ENCODE peak calls at places on chromosomes 4 and X, in four cellular contexts. One of them, this sample, is unnamed.
A peak's percentile ranks its signal among the peaks of the same experiment; 100 is the strongest.

GRCh38 chr4:144582105-144582850 is 63.7 kb upstream of the HHIP start:
- DNase-seq in ovary: no peak
- DNase-seq in IMR-90: peak; percentile 45
- DNase-seq in DND-41: no peak
- DNase-seq in this sample: no peak

GRCh38 chrX:22313757-22314156 is 41.0 kb downstream of the CBLL2 start:
- DNase-seq in DND-41: no peak
- DNase-seq in ovary: no peak
- DNase-seq in IMR-90: no peak
- DNase-seq in this sample: no peak

GRCh38 chr4:55838356-55838755 is 15.1 kb upstream of the EXOC1 start:
- DNase-seq in IMR-90: peak; percentile 5
- DNase-seq in DND-41: no peak
- DNase-seq in ovary: no peak
- DNase-seq in this sample: no peak

GRCh38 chrX:70762285-70762684 is 146.2 kb downstream of the TEX11 start:
- DNase-seq in IMR-90: no peak
- DNase-seq in DND-41: no peak
- DNase-seq in ovary: no peak
- DNase-seq in this sample: no peak

GRCh38 chr4:8261851-8262535 is 7.6 kb upstream of the HTRA3 start:
- DNase-seq in IMR-90: peak; percentile 25
- DNase-seq in ovary: no peak
- DNase-seq in DND-41: no peak
- DNase-seq in this sample: no peak

GRCh38 chr4:136557396-136557795 is 974.9 kb downstream of the PCDH18 start:
- DNase-seq in DND-41: no peak
- DNase-seq in IMR-90: no peak
- DNase-seq in ovary: no peak
- DNase-seq in this sample: no peak

GRCh38 chrX:124401696-124402095 is 55.3 kb downstream of the SH2D1A start:
- DNase-seq in DND-41: no peak
- DNase-seq in ovary: no peak
- DNase-seq in IMR-90: no peak
- DNase-seq in this sample: no peak

GRCh38 chr4:151624606-151625565 is 135.9 kb downstream of the GATB start:
- DNase-seq in DND-41: no peak
- DNase-seq in IMR-90: no peak
- DNase-seq in ovary: peak; percentile 71
- DNase-seq in this sample: no peak

GRCh38 chrX:97238632-97239031 is 354.9 kb downstream of the RPA4 start:
- DNase-seq in DND-41: no peak
- DNase-seq in ovary: no peak
- DNase-seq in IMR-90: peak; percentile 55
- DNase-seq in this sample: no peak

GRCh38 chrX:111511477-111511876 is at the start of gene SERTM2:
- DNase-seq in IMR-90: peak; percentile 4
- DNase-seq in ovary: no peak
- DNase-seq in DND-41: no peak
- DNase-seq in this sample: no peak

GRCh38 chrX:38649227-38649626 is 87.9 kb downstream of the TSPAN7 start:
- DNase-seq in DND-41: no peak
- DNase-seq in ovary: no peak
- DNase-seq in IMR-90: no peak
- DNase-seq in this sample: no peak

GRCh38 chr4:174207370-174207769 is 76.1 kb downstream of the FBXO8 start:
- DNase-seq in IMR-90: peak; percentile 9
- DNase-seq in DND-41: no peak
- DNase-seq in ovary: no peak
- DNase-seq in this sample: no peak

GRCh38 chr4:164748375-164748774 is 5.6 kb upstream of the SMIM31 start:
- DNase-seq in IMR-90: peak; percentile 19
- DNase-seq in DND-41: no peak
- DNase-seq in ovary: no peak
- DNase-seq in this sample: no peak

DNA sequence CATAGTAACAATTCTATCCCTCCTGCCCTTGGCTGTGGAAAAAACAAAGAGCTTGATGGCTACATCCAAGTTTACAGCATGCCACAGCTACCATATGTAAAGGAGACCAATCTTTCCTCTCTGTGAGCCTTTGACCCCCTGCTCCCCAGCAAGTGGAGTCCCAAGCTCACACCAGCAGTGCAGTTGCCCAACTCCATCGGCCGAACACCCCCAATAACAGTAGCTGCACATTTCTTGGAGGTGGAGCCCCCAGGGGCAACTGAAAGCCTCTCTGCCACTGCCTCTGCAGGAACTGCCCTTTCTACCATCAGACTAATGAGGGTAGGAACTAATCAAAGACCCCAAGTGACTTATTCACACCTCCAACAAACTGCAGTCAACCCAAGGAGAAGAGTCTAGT is 81.0 kb upstream of the TCEAL2 start:
- DNase-seq in IMR-90: no peak
- DNase-seq in DND-41: no peak
- DNase-seq in ovary: no peak
- DNase-seq in this sample: no peak
- TF ChIP-seq CTCF in IMR-90: no peak
- TF ChIP-seq CTCF in DND-41: no peak
- TF ChIP-seq CTCF in ovary: no peak
- TF ChIP-seq CTCF in this sample: no peak

GRCh38 chr4:169198167-169198566 is 72.6 kb downstream of the SH3RF1 start:
- DNase-seq in IMR-90: no peak
- DNase-seq in DND-41: no peak
- DNase-seq in ovary: no peak
- DNase-seq in this sample: no peak

GRCh38 chr4:169199184-169199583 is 71.6 kb downstream of the SH3RF1 start:
- DNase-seq in IMR-90: no peak
- DNase-seq in ovary: no peak
- DNase-seq in DND-41: no peak
- DNase-seq in this sample: no peak

GRCh38 chr4:169201144-169202124 is 69.3 kb downstream of the SH3RF1 start:
- DNase-seq in IMR-90: no peak
- DNase-seq in DND-41: no peak
- DNase-seq in ovary: no peak
- DNase-seq in this sample: no peak

GRCh38 chr4:169202143-169202699 is 68.5 kb downstream of the SH3RF1 start:
- DNase-seq in IMR-90: no peak
- DNase-seq in ovary: no peak
- DNase-seq in DND-41: no peak
- DNase-seq in this sample: no peak

DNA sequence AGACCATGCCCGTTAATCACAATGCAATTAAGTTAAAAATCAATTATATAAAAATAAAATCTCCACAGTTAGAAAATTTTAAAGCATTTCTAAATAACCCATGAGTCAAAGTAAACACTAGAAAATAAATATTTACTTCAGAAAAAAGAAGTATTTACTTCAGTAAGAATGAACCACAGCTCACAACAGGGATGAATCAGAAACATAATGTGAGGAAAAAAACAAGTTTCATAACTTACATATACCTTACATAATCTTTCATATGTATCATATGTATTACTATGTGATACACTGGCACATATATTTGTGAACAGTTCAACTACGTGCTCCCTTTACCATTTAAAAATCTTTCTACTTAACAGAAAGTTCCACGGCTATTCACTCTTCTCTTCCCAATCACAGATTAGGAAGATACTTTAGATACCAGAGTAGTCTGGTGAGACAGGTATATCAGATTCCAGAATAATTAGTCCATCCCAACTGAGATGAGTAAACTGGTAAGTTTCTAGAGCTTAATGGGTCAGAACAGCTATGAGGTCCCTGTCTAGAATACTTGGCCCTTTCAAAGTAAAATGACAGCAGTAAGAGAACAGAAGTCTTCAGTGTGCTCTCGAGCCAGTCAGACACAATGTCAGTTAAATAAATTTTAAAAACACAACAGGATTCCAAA is 70.3 kb downstream of the SH3RF1 start:
- DNase-seq in DND-41: no peak
- DNase-seq in ovary: no peak
- DNase-seq in IMR-90: no peak
- DNase-seq in this sample: no peak
- H3K27ac ChIP-seq in DND-41: no peak overlapping the region
- H3K27ac ChIP-seq in ovary: no peak overlapping the region
- H3K27ac ChIP-seq in IMR-90: no peak overlapping the region
- H3K27ac ChIP-seq in this sample: no peak overlapping the region

DNA sequence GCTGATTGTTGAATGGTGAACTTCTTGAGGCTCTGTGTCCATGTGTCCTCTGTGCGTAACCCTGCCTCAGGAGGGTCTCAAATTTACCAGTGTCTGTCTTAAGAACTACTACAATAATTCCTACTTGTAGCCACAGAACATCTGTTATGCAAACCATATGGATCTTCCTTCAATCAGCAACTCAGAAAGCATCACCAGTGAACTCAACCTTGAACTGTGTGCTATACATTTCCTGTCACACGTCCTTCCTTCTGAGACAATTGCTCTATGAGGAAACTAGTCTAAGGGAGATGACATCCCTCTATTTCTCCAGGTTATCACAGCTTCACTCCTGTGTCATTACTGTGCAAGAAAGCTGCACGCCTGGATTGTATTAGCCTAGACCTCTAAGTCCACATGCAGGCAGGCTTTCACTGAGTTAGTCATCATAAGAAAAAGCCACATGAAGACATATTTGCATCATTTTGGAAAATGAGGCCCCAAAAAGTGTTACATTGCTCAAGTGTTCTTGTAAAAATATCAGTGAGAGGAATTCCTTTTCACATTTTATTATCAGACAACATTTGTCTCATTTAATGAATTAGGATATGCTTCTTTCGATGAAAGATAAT is 157.8 kb downstream of the AFF2 start:
- DNase-seq in DND-41: no peak
- DNase-seq in ovary: no peak
- DNase-seq in IMR-90: no peak
- DNase-seq in this sample: no peak
- H3K9me3 ChIP-seq in DND-41: no peaks in the 10 kb centered on the region
- H3K9me3 ChIP-seq in ovary: no peaks in the 10 kb centered on the region
- H3K9me3 ChIP-seq in IMR-90: no peaks in the 10 kb centered on the region
- H3K9me3 ChIP-seq in this sample: no peaks in the 10 kb centered on the region

DNA sequence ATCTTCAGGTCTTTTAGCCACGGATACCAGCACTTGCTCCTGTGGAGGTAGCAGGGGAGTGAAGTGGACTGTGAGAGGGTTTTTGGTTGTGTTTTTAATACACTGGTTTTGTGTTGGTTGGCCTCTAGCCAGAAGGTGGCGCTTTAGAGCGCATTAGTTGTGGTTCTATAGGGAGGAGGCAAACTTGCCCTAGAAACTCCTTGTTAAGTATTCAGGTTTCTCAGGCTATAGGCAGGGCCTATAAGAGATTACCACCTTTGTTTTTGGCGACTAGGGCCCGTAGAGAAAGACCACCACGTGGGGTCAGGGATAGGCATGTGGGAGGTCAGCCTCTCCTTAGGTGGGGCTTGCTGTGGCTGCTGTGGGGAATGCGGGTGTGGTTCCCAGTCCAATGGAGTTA is 221.6 kb upstream of the SPANXN4 start:
- DNase-seq in DND-41: no peak
- DNase-seq in IMR-90: no peak
- DNase-seq in ovary: no peak
- DNase-seq in this sample: no peak
- TF ChIP-seq CTCF in DND-41: no peak
- TF ChIP-seq CTCF in IMR-90: no peak
- TF ChIP-seq CTCF in ovary: no peak
- TF ChIP-seq CTCF in this sample: no peak

DNA sequence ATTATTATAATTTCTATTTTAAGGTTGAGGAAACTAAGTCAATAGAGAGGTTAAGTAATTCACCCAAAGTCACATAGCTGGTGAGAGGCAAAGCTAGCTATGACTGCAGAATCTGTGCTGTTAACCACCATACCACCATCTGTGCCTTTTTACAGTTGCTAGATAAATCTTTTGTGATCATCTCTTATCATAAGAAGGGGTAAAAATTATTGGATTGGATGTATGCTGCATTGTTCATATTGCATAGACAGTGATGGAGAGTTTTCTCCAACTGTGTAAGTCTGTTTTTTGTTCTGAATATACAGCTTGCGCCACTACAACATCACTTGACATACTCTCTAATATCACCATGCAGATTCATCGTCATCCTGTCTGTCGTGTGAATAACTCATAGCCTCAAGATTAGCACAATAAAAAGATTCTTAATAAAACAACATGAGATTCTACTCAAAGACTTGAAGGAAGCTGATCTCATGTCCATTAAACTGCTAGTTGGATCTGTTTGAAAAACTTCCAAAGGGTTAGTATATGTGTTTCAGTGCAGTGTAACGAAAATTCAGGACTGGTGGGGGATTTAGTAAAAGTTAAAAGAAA is 495.9 kb downstream of the SPRY1 start:
- DNase-seq in ovary: no peak
- DNase-seq in DND-41: no peak
- DNase-seq in IMR-90: peak; percentile 0
- DNase-seq in this sample: no peak
- H3K27ac ChIP-seq in ovary: no peak overlapping the region
- H3K27ac ChIP-seq in DND-41: no peak overlapping the region
- H3K27ac ChIP-seq in IMR-90: no peak overlapping the region
- H3K27ac ChIP-seq in this sample: no peak overlapping the region

GRCh38 chrX:2224597-2225235 is 276.1 kb downstream of the DHRSX start:
- DNase-seq in ovary: no peak
- DNase-seq in IMR-90: no peak
- DNase-seq in DND-41: no peak
- DNase-seq in this sample: no peak
- H3K9me3 ChIP-seq in ovary: peaks cover 4% of the 10 kb centered on the region
- H3K9me3 ChIP-seq in IMR-90: peaks cover 20% of the 10 kb centered on the region
- H3K9me3 ChIP-seq in DND-41: peaks cover 34% of the 10 kb centered on the region
- H3K9me3 ChIP-seq in this sample: peaks cover 5% of the 10 kb centered on the region

GRCh38 chr4:140176735-140177134 is 22.8 kb upstream of the MAML3 start:
- DNase-seq in DND-41: no peak
- DNase-seq in IMR-90: peak; percentile 90
- DNase-seq in ovary: no peak
- DNase-seq in this sample: no peak

GRCh38 chr4:140183270-140183669 is 29.3 kb upstream of the MAML3 start:
- DNase-seq in IMR-90: no peak
- DNase-seq in DND-41: no peak
- DNase-seq in ovary: no peak
- DNase-seq in this sample: no peak

GRCh38 chr4:140185725-140186124 is 31.7 kb upstream of the MAML3 start:
- DNase-seq in IMR-90: no peak
- DNase-seq in ovary: no peak
- DNase-seq in DND-41: no peak
- DNase-seq in this sample: no peak

GRCh38 chr4:140180577-140180976 is 26.6 kb upstream of the MAML3 start:
- DNase-seq in DND-41: no peak
- DNase-seq in IMR-90: no peak
- DNase-seq in ovary: no peak
- DNase-seq in this sample: no peak
- TF ChIP-seq CTCF in DND-41: no peak
- TF ChIP-seq CTCF in IMR-90: no peak
- TF ChIP-seq CTCF in ovary: no peak
- TF ChIP-seq CTCF in this sample: no peak

DNA sequence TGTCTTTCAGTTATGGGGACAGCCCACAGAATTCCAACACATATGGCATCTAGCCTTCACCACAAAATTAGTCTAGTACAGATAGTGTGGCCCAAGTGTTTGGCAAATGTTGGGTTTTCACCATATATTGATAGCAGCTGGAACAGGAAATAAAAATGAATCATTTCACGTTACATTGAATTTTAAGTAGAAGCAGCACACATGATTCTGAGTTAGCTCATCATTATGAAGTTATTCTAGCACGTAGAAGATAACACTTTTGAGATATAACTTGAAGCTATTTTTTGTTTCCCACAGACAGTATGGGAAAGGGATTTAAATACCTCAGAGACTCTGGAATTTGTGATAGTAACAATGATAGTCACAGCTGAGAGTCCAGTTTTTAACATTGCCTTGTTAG is 118.7 kb downstream of the FAT4 start:
- DNase-seq in IMR-90: peak; percentile 69
- DNase-seq in ovary: no peak
- DNase-seq in DND-41: no peak
- DNase-seq in this sample: no peak
- H3K27ac ChIP-seq in IMR-90: no peak overlapping the region
- H3K27ac ChIP-seq in ovary: no peak overlapping the region
- H3K27ac ChIP-seq in DND-41: no peak overlapping the region
- H3K27ac ChIP-seq in this sample: no peak overlapping the region